ENCODE peak calls at places on chromosomes 2 and 18, in six cellular contexts. N is kidney, O is endodermal cell, S is psoas muscle, U is neuronal stem cell, J is stomach. Y is an unnamed sample.
A peak's percentile ranks its signal among the peaks of the same experiment; 100 is the strongest.

GRCh38 chr2:73112026-73112912 is 479 bp downstream of the RAB11FIP5 start:
- DNase-seq in N (no peak), O (peak; percentile 80), S (peak; percentile 64), U (peak; percentile 44), J (peak; percentile 38), Y (peak; percentile 24)

GRCh38 chr2:111945444-111946293 is 47.3 kb downstream of the MERTK start:
- DNase-seq in N (no peak), O (no peak), S (no peak), U (no peak), J (no peak), Y (no peak)

GRCh38 chr2:72007402-72007801 is 140.3 kb downstream of the CYP26B1 start:
- DNase-seq in N (peak; percentile 32), O (peak; percentile 28), S (no peak), U (no peak), J (no peak), Y (no peak)

GRCh38 chr2:217685255-217685605 is 317.6 kb downstream of the TNS1 start:
- DNase-seq in N (no peak), O (peak; percentile 77), S (peak; percentile 63), U (no peak), J (peak; percentile 56), Y (no peak)

GRCh38 chr2:72953976-72954375 is 36.7 kb downstream of the EMX1 start:
- DNase-seq in N (peak; percentile 28), O (no peak), S (no peak), U (no peak), J (no peak), Y (no peak)

GRCh38 chr2:222791946-222792649 is 68.7 kb upstream of the ACSL3 start:
- DNase-seq in N (peak; percentile 77), O (no peak), S (peak; percentile 71), U (no peak), J (no peak), Y (no peak)

GRCh38 chr2:80073134-80073561 is 231.4 kb downstream of the LRRTM1 start:
- DNase-seq in N (no peak), O (peak; percentile 78), S (no peak), U (peak; percentile 57), J (no peak), Y (no peak)

GRCh38 chr18:58829263-58829662 is 35.4 kb upstream of the ZNF532 start:
- DNase-seq in N (no peak), O (no peak), S (no peak), U (no peak), J (no peak), Y (no peak)

GRCh38 chr2:47783491-47784330 is 766 bp downstream of the MSH6 start:
- DNase-seq in N (peak; percentile 90), O (peak; percentile 94), S (peak; percentile 66), U (peak; percentile 79), J (peak; percentile 72), Y (peak; percentile 39)

GRCh38 chr2:219687882-219688559 is 60.6 kb downstream of the SLC4A3 start:
- DNase-seq in N (no peak), O (peak; percentile 63), S (no peak), U (no peak), J (no peak), Y (no peak)

GRCh38 chr2:39606585-39606984 is 59.1 kb upstream of the TMEM178A start:
- DNase-seq in N (no peak), O (peak; percentile 81), S (no peak), U (no peak), J (no peak), Y (no peak)

GRCh38 chr2:76318848-76319247 is 608.1 kb upstream of the GCFC2 start:
- DNase-seq in N (no peak), O (no peak), S (no peak), U (no peak), J (no peak), Y (no peak)

GRCh38 chr2:76311713-76312112 is 601.0 kb upstream of the GCFC2 start:
- DNase-seq in N (no peak), O (no peak), S (no peak), U (no peak), J (no peak), Y (no peak)

GRCh38 chr2:76310894-76311293 is 600.2 kb upstream of the GCFC2 start:
- DNase-seq in N (no peak), O (no peak), S (no peak), U (no peak), J (no peak), Y (no peak)

GRCh38 chr2:76316691-76317090 is 606.0 kb upstream of the GCFC2 start:
- DNase-seq in N (no peak), O (no peak), S (no peak), U (no peak), J (no peak), Y (no peak)

GRCh38 chr2:76314621-76315020 is 603.9 kb upstream of the GCFC2 start:
- DNase-seq in N (no peak), O (no peak), S (no peak), U (no peak), J (no peak), Y (no peak)
- H3K9me3 ChIP-seq in N (no peaks in the 10 kb centered on the region), O (peaks cover 24% of the 10 kb centered on the region), S (no peaks in the 10 kb centered on the region), U (no peaks in the 10 kb centered on the region), J (no peaks in the 10 kb centered on the region), Y (no peaks in the 10 kb centered on the region)

GRCh38 chr2:102142829-102143449 is 393 bp downstream of the IL1R1 start:
- DNase-seq in N (no peak), O (peak; percentile 80), S (no peak), U (peak; percentile 11), J (no peak), Y (no peak)

GRCh38 chr2:102140367-102140766 is 2.2 kb upstream of the IL1R1 start:
- DNase-seq in N (no peak), O (no peak), S (no peak), U (no peak), J (no peak), Y (no peak)

GRCh38 chr2:102141915-102142828 is at the start of gene IL1R1:
- DNase-seq in N (peak; percentile 96), O (peak; percentile 86), S (peak; percentile 91), U (peak; percentile 56), J (peak; percentile 84), Y (no peak)

GRCh38 chr2:102139851-102140250 is 2.7 kb upstream of the IL1R1 start:
- DNase-seq in N (no peak), O (no peak), S (no peak), U (no peak), J (no peak), Y (no peak)

GRCh38 chr2:102141011-102141914 is 1.3 kb upstream of the IL1R1 start:
- DNase-seq in N (no peak), O (no peak), S (no peak), U (no peak), J (no peak), Y (no peak)
- H3K9me3 ChIP-seq in N (peaks cover 18% of the 10 kb centered on the region), O (peaks cover 15% of the 10 kb centered on the region), S (peaks cover 7% of the 10 kb centered on the region), U (peaks cover 6% of the 10 kb centered on the region), J (peaks cover 13% of the 10 kb centered on the region), Y (peaks cover 17% of the 10 kb centered on the region)

DNA sequence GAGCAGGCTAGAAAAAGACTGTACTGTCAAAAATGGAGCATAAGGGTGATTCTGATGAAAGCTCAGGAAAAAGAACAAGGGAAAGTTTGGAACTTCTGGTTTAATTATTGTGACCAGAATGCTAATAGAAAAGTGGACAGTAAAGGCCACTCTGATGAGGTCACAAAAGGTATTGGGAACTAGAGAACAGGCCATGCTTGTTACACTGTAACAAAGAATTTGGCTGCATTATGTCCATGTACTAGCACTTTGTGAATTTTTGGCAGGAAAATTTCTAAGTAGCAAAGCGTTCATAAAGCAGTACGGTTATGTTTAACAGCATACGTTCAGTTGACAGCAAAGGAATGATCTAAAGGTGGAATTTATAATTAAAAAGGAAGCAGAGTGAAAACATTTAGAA is 418.6 kb downstream of the TRIB2 start:
- DNase-seq in N (no peak), O (no peak), S (no peak), U (no peak), J (no peak), Y (no peak)
- H3K9me3 ChIP-seq in N (no peaks in the 10 kb centered on the region), O (peaks cover 82% of the 10 kb centered on the region), S (no peaks in the 10 kb centered on the region), U (no peaks in the 10 kb centered on the region), J (no peaks in the 10 kb centered on the region), Y (no peaks in the 10 kb centered on the region)

DNA sequence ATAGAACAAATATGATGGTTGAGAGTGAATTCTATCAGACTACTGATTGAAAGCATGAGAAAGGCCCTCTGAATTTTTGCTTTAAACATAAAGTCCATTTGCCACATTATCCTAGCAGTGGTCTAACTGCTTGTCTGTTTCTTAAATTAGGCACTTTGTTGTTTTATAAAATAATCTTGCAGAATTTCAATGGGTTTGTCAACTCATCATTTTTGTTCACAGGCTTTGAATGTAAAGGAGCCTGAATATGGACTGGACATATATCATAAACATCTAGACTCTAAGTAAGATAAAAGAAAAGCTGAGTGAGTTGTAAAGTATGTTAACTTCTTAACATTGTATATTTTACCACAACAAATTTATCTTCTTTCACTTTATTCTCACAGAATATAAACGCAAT is 845.9 kb downstream of the SUCLG1 start:
- DNase-seq in N (no peak), O (no peak), S (no peak), U (no peak), J (no peak), Y (no peak)
- H3K9me3 ChIP-seq in N (no peaks in the 10 kb centered on the region), O (no peaks in the 10 kb centered on the region), S (no peaks in the 10 kb centered on the region), U (no peaks in the 10 kb centered on the region), J (peaks cover 8% of the 10 kb centered on the region), Y (no peaks in the 10 kb centered on the region)

GRCh38 chr2:44771510-44771909 is 170.0 kb upstream of the SIX3 start:
- DNase-seq in N (no peak), O (no peak), S (no peak), U (no peak), J (no peak), Y (no peak)
- H3K9me3 ChIP-seq in N (no peaks in the 10 kb centered on the region), O (no peaks in the 10 kb centered on the region), S (no peaks in the 10 kb centered on the region), U (no peaks in the 10 kb centered on the region), J (no peaks in the 10 kb centered on the region), Y (no peaks in the 10 kb centered on the region)

DNA sequence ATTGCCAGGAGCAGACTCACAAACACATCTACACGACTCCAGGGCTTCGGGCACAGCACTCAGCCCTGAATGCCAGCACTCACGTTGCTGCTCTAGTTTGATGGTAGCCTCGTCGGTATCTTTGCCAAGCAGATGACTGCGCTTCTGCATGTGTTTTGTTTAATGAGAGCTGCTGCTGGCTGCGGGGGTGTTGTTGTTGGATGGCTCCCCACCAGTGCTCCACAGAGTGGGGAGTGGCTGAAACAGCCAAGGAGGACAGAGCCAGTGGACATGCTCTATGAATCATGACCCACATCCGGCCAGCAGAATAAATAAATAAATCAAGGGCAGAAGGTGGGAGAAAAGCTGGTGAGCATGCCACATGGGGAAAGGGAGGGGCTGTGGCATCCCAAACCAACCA is 131.2 kb upstream of the SOX11 start:
- DNase-seq in N (no peak), O (no peak), S (no peak), U (no peak), J (no peak), Y (no peak)
- H3K9me3 ChIP-seq in N (no peaks in the 10 kb centered on the region), O (no peaks in the 10 kb centered on the region), S (no peaks in the 10 kb centered on the region), U (peaks cover 2% of the 10 kb centered on the region), J (no peaks in the 10 kb centered on the region), Y (no peaks in the 10 kb centered on the region)